ENCODE peak calls at places on chromosomes 13 and 19, in ten cellular contexts. N is upper lobe of right lung; I is NCI-H1105; U is AML-193; C is activated naive CD4-positive, alpha-beta T cell; Q is CD8-positive, alpha-beta memory T cell; W is HEK293T; D is activated CD8-positive, alpha-beta memory T cell treated with anti-CD3 and anti-CD28 coated beads for 4 hours; P is nucleus accumbens; K is heart right ventricle. L is an unnamed sample.

GRCh38 chr13:113639661-113640262 is 18.2 kb downstream of the ATP4B start:
- DNase-seq in N (peak), I (no peak), U (no peak), C (no peak), Q (no peak), W (no peak), D (no peak), P (no peak), K (peak), L (peak)

GRCh38 chr13:76656056-76656455 is 230.1 kb downstream of the KCTD12 start:
- DNase-seq in N (no peak), I (no peak), U (no peak), C (no peak), Q (no peak), W (no peak), D (no peak), P (no peak), K (no peak), L (no peak)

GRCh38 chr19:6387372-6387771 is 5.6 kb downstream of the GTF2F1 start:
- DNase-seq in N (no peak), I (no peak), U (no peak), C (no peak), Q (no peak), W (no peak), D (no peak), P (no peak), K (no peak), L (no peak)

GRCh38 chr13:51643882-51644281 is 59.6 kb downstream of the WDFY2 start:
- DNase-seq in N (no peak), I (no peak), U (peak), C (no peak), Q (no peak), W (peak), D (no peak), P (no peak), K (no peak), L (no peak)

GRCh38 chr19:10142701-10143375 is 23.1 kb upstream of the EIF3G start:
- DNase-seq in N (peak), I (no peak), U (no peak), C (peak), Q (peak), W (no peak), D (peak), P (no peak), K (no peak), L (no peak)

GRCh38 chr13:20717581-20718542 is 14.4 kb downstream of the IL17D start:
- DNase-seq in N (no peak), I (no peak), U (no peak), C (no peak), Q (no peak), W (no peak), D (no peak), P (no peak), K (no peak), L (no peak)

GRCh38 chr13:43424386-43424785 is 362.4 kb downstream of the ENOX1 start:
- DNase-seq in N (no peak), I (no peak), U (no peak), C (no peak), Q (no peak), W (no peak), D (no peak), P (no peak), K (no peak), L (no peak)

GRCh38 chr19:58477130-58477529 is 978 bp downstream of the ZNF446 start:
- DNase-seq in N (no peak), I (no peak), U (no peak), C (no peak), Q (no peak), W (no peak), D (no peak), P (no peak), K (no peak), L (no peak)

GRCh38 chr13:83730674-83731073 is 151.6 kb downstream of the SLITRK1 start:
- DNase-seq in N (no peak), I (no peak), U (no peak), C (no peak), Q (no peak), W (no peak), D (no peak), P (no peak), K (no peak), L (no peak)

GRCh38 chr19:53172892-53173291 is 14.0 kb upstream of the ZNF347 start:
- DNase-seq in N (no peak), I (no peak), U (no peak), C (no peak), Q (no peak), W (no peak), D (no peak), P (no peak), K (no peak), L (no peak)

GRCh38 chr13:46603165-46603603 is 50.2 kb downstream of the LRCH1 start:
- DNase-seq in N (no peak), I (no peak), U (peak), C (no peak), Q (no peak), W (no peak), D (no peak), P (no peak), K (no peak), L (no peak)

GRCh38 chr19:38228491-38229439 is 4.7 kb upstream of the DPF1 start:
- DNase-seq in N (no peak), I (peak), U (no peak), C (no peak), Q (no peak), W (no peak), D (no peak), P (peak), K (no peak), L (no peak)

GRCh38 chr13:43360911-43361605 is 337.7 kb downstream of the DNAJC15 start:
- DNase-seq in N (no peak), I (no peak), U (no peak), C (no peak), Q (no peak), W (no peak), D (no peak), P (no peak), K (no peak), L (no peak)

GRCh38 chr13:45850020-45850613 is 1.4 kb downstream of the SIAH3 start:
- DNase-seq in N (no peak), I (no peak), U (no peak), C (no peak), Q (no peak), W (no peak), D (no peak), P (no peak), K (no peak), L (no peak)

GRCh38 chr19:48308695-48309586 is 16.4 kb upstream of the EMP3 start:
- DNase-seq in N (no peak), I (no peak), U (no peak), C (no peak), Q (no peak), W (no peak), D (no peak), P (no peak), K (no peak), L (no peak)

GRCh38 chr13:20136781-20137703 is 23.8 kb downstream of the GJA3 start:
- DNase-seq in N (peak), I (no peak), U (no peak), C (peak), Q (no peak), W (no peak), D (no peak), P (no peak), K (no peak), L (peak)

GRCh38 chr19:18219911-18220631 is 6.2 kb downstream of the PDE4C start:
- DNase-seq in N (no peak), I (no peak), U (no peak), C (no peak), Q (no peak), W (no peak), D (no peak), P (no peak), K (no peak), L (no peak)

GRCh38 chr13:108961542-108962125 is 332.2 kb downstream of the MYO16 start:
- DNase-seq in N (no peak), I (peak), U (peak), C (no peak), Q (no peak), W (peak), D (no peak), P (no peak), K (no peak), L (no peak)

GRCh38 chr19:54525636-54526035 is 23.0 kb downstream of the LAIR2 start:
- DNase-seq in N (no peak), I (no peak), U (no peak), C (no peak), Q (no peak), W (no peak), D (no peak), P (no peak), K (no peak), L (no peak)

GRCh38 chr19:39110263-39110967 is 15.2 kb upstream of the PAK4 start:
- DNase-seq in N (peak), I (peak), U (peak), C (peak), Q (peak), W (peak), D (peak), P (peak), K (peak), L (no peak)

GRCh38 chr19:7197169-7197759 is 97.0 kb downstream of the INSR start:
- DNase-seq in N (peak), I (peak), U (peak), C (peak), Q (peak), W (peak), D (peak), P (peak), K (peak), L (peak)

GRCh38 chr19:54448037-54448773 is 794 bp upstream of the LENG8 start:
- DNase-seq in N (peak), I (no peak), U (no peak), C (no peak), Q (no peak), W (peak), D (no peak), P (peak), K (peak), L (no peak)

GRCh38 chr13:113883921-113884804 is 20.3 kb upstream of the GAS6 start:
- DNase-seq in N (no peak), I (no peak), U (no peak), C (no peak), Q (no peak), W (no peak), D (no peak), P (no peak), K (no peak), L (no peak)

GRCh38 chr13:63285426-63285825 is 1869.8 kb upstream of the PCDH20 start:
- DNase-seq in N (no peak), I (no peak), U (no peak), C (no peak), Q (no peak), W (no peak), D (no peak), P (no peak), K (no peak), L (no peak)

GRCh38 chr13:95447766-95448165 is 104.8 kb upstream of the CLDN10 start:
- DNase-seq in N (no peak), I (no peak), U (no peak), C (no peak), Q (no peak), W (no peak), D (no peak), P (no peak), K (no peak), L (no peak)

GRCh38 chr13:19927117-19927734 is 31.3 kb upstream of the ZMYM2 start:
- DNase-seq in N (no peak), I (no peak), U (peak), C (no peak), Q (no peak), W (no peak), D (no peak), P (no peak), K (no peak), L (no peak)

GRCh38 chr19:41426952-41427646 is at the start of gene B3GNT8:
- DNase-seq in N (peak), I (peak), U (peak), C (peak), Q (peak), W (peak), D (no peak), P (no peak), K (peak), L (peak)

GRCh38 chr19:991932-992669 is 8.0 kb downstream of the WDR18 start:
- DNase-seq in N (no peak), I (no peak), U (no peak), C (no peak), Q (no peak), W (no peak), D (no peak), P (no peak), K (no peak), L (no peak)

GRCh38 chr13:105220063-105220462 is 1315.4 kb downstream of the EFNB2 start:
- DNase-seq in N (no peak), I (no peak), U (no peak), C (no peak), Q (no peak), W (no peak), D (no peak), P (no peak), K (no peak), L (no peak)

GRCh38 chr19:4057913-4058695 is 8.6 kb downstream of the ZBTB7A start:
- DNase-seq in N (peak), I (no peak), U (no peak), C (no peak), Q (peak), W (no peak), D (peak), P (no peak), K (peak), L (no peak)

GRCh38 chr19:12126707-12127106 is 13.4 kb downstream of the ZNF20 start:
- DNase-seq in N (no peak), I (no peak), U (no peak), C (no peak), Q (no peak), W (no peak), D (no peak), P (no peak), K (no peak), L (no peak)

GRCh38 chr19:35754365-35755139 is 2.3 kb downstream of the HSPB6 start:
- DNase-seq in N (no peak), I (no peak), U (no peak), C (no peak), Q (no peak), W (no peak), D (no peak), P (no peak), K (no peak), L (no peak)

GRCh38 chr19:45146251-45146650 is 14.5 kb downstream of the NKPD1 start:
- DNase-seq in N (no peak), I (no peak), U (no peak), C (no peak), Q (no peak), W (no peak), D (no peak), P (no peak), K (no peak), L (no peak)

GRCh38 chr19:48708471-48708870 is 11.1 kb downstream of the MAMSTR start:
- DNase-seq in N (no peak), I (no peak), U (no peak), C (no peak), Q (no peak), W (no peak), D (no peak), P (no peak), K (no peak), L (no peak)

L was measured in mesothelial cell of epicardium.